ENCODE peak calls at places on chromosomes 6 and 20, in four cellular contexts. Z, W, K and B are unnamed samples.
A peak's percentile ranks its signal among the peaks of the same experiment; 100 is the strongest.

GRCh38 chr6:2596222-2596621 is 154.5 kb downstream of the MYLK4 start:
- DNase-seq in K (no peak), W (no peak), Z (no peak), B (no peak)

GRCh38 chr6:12845224-12846004 is 128.8 kb downstream of the PHACTR1 start:
- DNase-seq in K (no peak), Z (no peak), W (no peak), B (no peak)

GRCh38 chr6:130697661-130698535 is 129.3 kb upstream of the SMLR1 start:
- DNase-seq in W (peak; percentile 6), Z (no peak), K (peak; percentile 52), B (peak; percentile 70)

GRCh38 chr6:53382421-53382820 is 33.7 kb upstream of the ELOVL5 start:
- DNase-seq in K (no peak), W (no peak), Z (no peak), B (no peak)

GRCh38 chr6:110649704-110650103 is 165.6 kb downstream of the CDK19 start:
- DNase-seq in W (no peak), Z (no peak), K (no peak), B (no peak)

GRCh38 chr6:40343887-40344565 is 243.1 kb downstream of the LRFN2 start:
- DNase-seq in Z (no peak), K (no peak), W (no peak), B (no peak)

GRCh38 chr6:31865205-31866118 is 2.8 kb upstream of the NEU1 start:
- DNase-seq in K (peak; percentile 25), W (no peak), Z (no peak), B (no peak)

GRCh38 chr20:34541264-34541901 is 17.1 kb upstream of the MAP1LC3A start:
- DNase-seq in K (no peak), Z (no peak), W (no peak), B (no peak)

GRCh38 chr6:146770965-146771735 is 172.4 kb downstream of the ADGB start:
- DNase-seq in K (no peak), W (peak; percentile 71), Z (no peak), B (no peak)

GRCh38 chr20:22232473-22232872 is 351.9 kb downstream of the FOXA2 start:
- DNase-seq in K (no peak), W (no peak), Z (no peak), B (no peak)

GRCh38 chr20:44454301-44454963 is 21.2 kb upstream of the TTPAL start:
- DNase-seq in K (no peak), W (no peak), Z (no peak), B (no peak)

GRCh38 chr20:33263784-33264183 is 19.2 kb upstream of the BPIFB1 start:
- DNase-seq in Z (no peak), K (no peak), W (no peak), B (no peak)

GRCh38 chr6:43096451-43097097 is 20.5 kb downstream of the PTK7 start:
- DNase-seq in K (peak; percentile 96), W (no peak), Z (no peak), B (peak; percentile 82)